ENCODE peak calls at places on chromosomes 12 and 14, in nine cellular contexts. B is epithelial cell of esophagus; A is CD8-positive, alpha-beta T cell; V is Calu3; E is AG09319; R is right lobe of liver; U is body of pancreas; L is spleen; C is transverse colon. S is an unnamed sample.

GRCh38 chr14:70635971-70636595 is 5.6 kb upstream of the TTC9 start:
- DNase-seq in C (no peak), B (peak; percentile 88), E (no peak), V (no peak), U (no peak), A (no peak), R (no peak), L (no peak), S (no peak)

GRCh38 chr14:77598366-77599050 is 17.9 kb downstream of the SPTLC2 start:
- DNase-seq in E (no peak), L (no peak), R (no peak), U (no peak), A (peak; percentile 22), B (no peak), V (no peak), C (peak; percentile 37), S (no peak)

GRCh38 chr12:2004113-2004929 is at the start of gene DCP1B:
- DNase-seq in V (peak; percentile 93), E (peak; percentile 95), C (peak; percentile 98), L (peak; percentile 99), B (peak; percentile 97), A (peak; percentile 92), R (peak; percentile 98), U (peak; percentile 98), S (peak; percentile 99)

GRCh38 chr12:56476972-56477432 is 8.6 kb downstream of the SPRYD4 start:
- DNase-seq in A (no peak), B (peak; percentile 56), C (no peak), L (no peak), R (peak; percentile 96), U (peak; percentile 97), V (no peak), E (no peak), S (no peak)

GRCh38 chr14:60235440-60235839 is 13.6 kb upstream of the PPM1A start:
- DNase-seq in R (no peak), C (no peak), A (no peak), U (no peak), B (no peak), E (no peak), L (no peak), V (no peak), S (no peak)

GRCh38 chr12:113021500-113021899 is 35.0 kb upstream of the DTX1 start:
- DNase-seq in E (no peak), R (no peak), L (no peak), V (no peak), A (no peak), B (peak; percentile 47), C (no peak), U (no peak), S (no peak)

GRCh38 chr12:56900583-56900982 is 33.6 kb downstream of the SDR9C7 start:
- DNase-seq in V (no peak), B (peak; percentile 96), E (no peak), U (no peak), R (no peak), A (no peak), C (no peak), L (no peak), S (no peak)

GRCh38 chr14:105945891-105946290 is 419.5 kb downstream of the TMEM121 start:
- DNase-seq in E (no peak), L (no peak), C (no peak), U (peak; percentile 88), V (peak; percentile 61), R (no peak), A (no peak), B (no peak), S (no peak)

GRCh38 chr12:73612571-73612970 is 925.1 kb upstream of the ATXN7L3B start:
- DNase-seq in C (no peak), L (no peak), A (no peak), E (no peak), B (peak; percentile 1), V (no peak), U (no peak), R (no peak), S (no peak)

GRCh38 chr12:108620236-108620879 is 13.3 kb downstream of the SELPLG start:
- DNase-seq in V (no peak), U (no peak), C (no peak), E (peak; percentile 37), R (no peak), L (no peak), A (no peak), B (peak; percentile 61), S (no peak)

GRCh38 chr14:105937253-105938054 is 411.1 kb downstream of the TMEM121 start:
- DNase-seq in U (no peak), R (peak; percentile 57), A (no peak), L (peak; percentile 51), B (no peak), C (no peak), V (no peak), E (no peak), S (no peak)

GRCh38 chr14:74019743-74020142 is 594 bp downstream of the BBOF1 start:
- DNase-seq in B (peak; percentile 10), U (no peak), V (no peak), L (no peak), E (peak; percentile 12), A (no peak), C (no peak), R (no peak), S (no peak)

GRCh38 chr12:4191642-4192041 is 81.9 kb upstream of the CCND2 start:
- DNase-seq in B (no peak), A (no peak), L (no peak), R (no peak), U (no peak), C (no peak), E (no peak), V (no peak), S (no peak)

GRCh38 chr14:37598973-37599526 is 3.6 kb downstream of the TTC6 start:
- DNase-seq in A (no peak), R (no peak), V (no peak), U (no peak), B (no peak), L (no peak), E (no peak), C (no peak), S (no peak)

GRCh38 chr12:120007272-120007671 is 18.2 kb downstream of the BICDL1 start:
- DNase-seq in V (no peak), L (no peak), U (no peak), C (peak; percentile 15), E (no peak), R (no peak), A (peak; percentile 69), B (no peak), S (no peak)

GRCh38 chr12:61504396-61505115 is 755.6 kb upstream of the USP15 start:
- DNase-seq in R (no peak), C (no peak), B (peak; percentile 53), E (no peak), A (no peak), V (no peak), L (no peak), U (no peak), S (no peak)

GRCh38 chr12:101695698-101696097 is 1.7 kb upstream of the CHPT1 start:
- DNase-seq in R (no peak), E (no peak), U (no peak), B (peak; percentile 75), A (no peak), V (no peak), C (no peak), L (no peak), S (no peak)

GRCh38 chr12:49868449-49868848 is 25.5 kb upstream of the BCDIN3D start:
- DNase-seq in R (no peak), B (no peak), A (no peak), U (no peak), V (no peak), E (no peak), L (peak; percentile 65), C (no peak), S (no peak)

GRCh38 chr14:93939304-93940229 is 12.4 kb downstream of the FAM181A start:
- DNase-seq in B (peak; percentile 73), V (peak; percentile 94), A (peak; percentile 92), U (peak; percentile 83), L (peak; percentile 97), C (peak; percentile 87), E (peak; percentile 15), R (peak; percentile 79), S (peak; percentile 96)

DNA sequence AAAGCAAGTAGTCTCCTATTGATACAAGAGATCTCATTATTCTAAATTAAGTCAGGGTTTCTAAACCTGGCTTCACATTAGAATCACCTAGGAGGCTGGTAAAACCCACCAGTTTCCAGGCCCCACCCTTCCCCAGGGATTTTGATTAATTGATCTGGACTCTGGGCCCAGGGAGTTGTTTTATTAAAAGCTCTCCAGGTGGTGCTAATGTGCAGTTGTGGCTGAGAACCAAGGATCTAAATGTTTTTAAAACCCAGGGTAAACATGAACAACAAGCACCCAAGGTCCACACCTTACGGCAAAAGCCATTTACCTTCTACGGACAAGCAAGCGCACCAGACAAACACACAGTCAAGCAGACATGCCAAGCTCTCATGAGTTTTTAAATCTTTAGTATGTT is 73.9 kb downstream of the SLC2A13 start:
- DNase-seq in B (no peak), E (no peak), V (no peak), C (no peak), A (no peak), U (peak; percentile 28), R (no peak), L (no peak), S (no peak)
- TF ChIP-seq CTCF in B (peak; percentile 14), E (no peak), V (no peak), C (no peak), A (no peak), U (peak; percentile 44), R (peak; percentile 13), L (no peak), S (no peak)

GRCh38 chr12:68446896-68447806 is 115.0 kb upstream of the MDM1 start:
- DNase-seq in E (no peak), U (no peak), L (no peak), V (no peak), C (no peak), B (no peak), A (no peak), R (no peak), S (no peak)
- TF ChIP-seq CTCF in E (no peak), U (no peak), L (no peak), V (no peak), C (no peak), B (no peak), A (no peak), R (no peak), S (no peak)

DNA sequence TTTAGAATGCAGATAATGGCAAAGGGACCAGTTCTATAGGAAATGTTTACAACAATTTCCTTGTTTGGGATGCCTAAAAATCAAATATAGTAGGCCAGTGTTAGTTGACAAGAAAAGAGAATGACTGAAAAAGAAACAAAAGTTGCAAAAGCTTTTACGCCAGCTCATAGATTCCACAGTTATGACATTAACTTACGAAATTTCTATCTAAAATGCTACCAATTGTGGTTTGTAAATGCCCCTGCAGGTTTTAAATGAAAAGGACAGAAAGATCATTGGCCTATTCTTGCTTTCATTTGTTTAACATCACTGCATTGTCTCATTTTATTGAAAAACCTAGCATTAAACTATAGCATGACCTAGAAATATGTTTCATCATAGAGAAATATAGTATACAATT is 345.8 kb downstream of the CCDC91 start:
- DNase-seq in R (no peak), B (peak; percentile 47), C (no peak), A (no peak), V (no peak), E (peak; percentile 42), U (no peak), L (no peak), S (no peak)
- TF ChIP-seq CTCF in R (no peak), B (no peak), C (no peak), A (no peak), V (no peak), E (peak; percentile 12), U (no peak), L (no peak), S (no peak)

DNA sequence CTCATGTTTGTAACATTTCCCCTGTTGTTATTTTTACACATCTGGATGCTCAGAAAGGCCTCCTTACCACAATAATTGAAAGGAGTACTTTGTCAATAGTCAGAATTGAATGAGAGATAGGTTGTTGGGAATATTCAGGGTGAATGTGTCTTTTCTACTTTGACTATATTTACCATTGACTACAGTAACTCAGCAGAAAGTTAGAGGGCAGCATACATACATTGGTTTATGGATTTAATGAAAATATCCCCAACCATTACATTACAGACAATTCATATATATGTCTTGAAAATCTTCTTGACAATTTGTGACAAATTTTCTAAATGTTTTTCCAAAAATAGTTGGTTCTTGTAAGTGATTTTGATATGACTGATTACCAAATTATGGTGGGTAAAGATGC is 97.7 kb downstream of the NTS start:
- DNase-seq in U (no peak), E (no peak), L (no peak), B (peak; percentile 8), C (no peak), A (no peak), R (no peak), V (no peak), S (no peak)
- TF ChIP-seq CTCF in U (no peak), E (no peak), L (no peak), B (peak; percentile 21), C (no peak), A (no peak), R (no peak), V (no peak), S (no peak)